ENCODE peak calls at places on chromosomes 2 and 18, in four cellular contexts. G is GM19239, O is cardiac muscle cell, Z is putamen. A is an unnamed sample.

GRCh38 chr18:50011813-50012445 is 183.0 kb downstream of the MYO5B start:
- DNase-seq in G (no peak), Z (no peak), O (no peak), A (no peak)

GRCh38 chr2:241417626-241418025 is 61.5 kb downstream of the FARP2 start:
- DNase-seq in Z (peak; percentile 47), O (no peak), G (no peak), A (no peak)

GRCh38 chr2:190979906-190980629 is 33.9 kb downstream of the STAT1 start:
- DNase-seq in Z (no peak), O (peak; percentile 79), G (no peak), A (no peak)

GRCh38 chr18:44778788-44779187 is 98.1 kb downstream of the SETBP1 start:
- DNase-seq in G (no peak), Z (no peak), O (no peak), A (no peak)

GRCh38 chr18:73824684-73825083 is 322.9 kb downstream of the FBXO15 start:
- DNase-seq in O (no peak), Z (no peak), G (no peak), A (no peak)

GRCh38 chr18:26482567-26482966 is 65.8 kb downstream of the KCTD1 start:
- DNase-seq in G (no peak), Z (no peak), O (no peak), A (no peak)

GRCh38 chr2:197786010-197786877 is 1.1 kb upstream of the BOLL start:
- DNase-seq in O (peak; percentile 40), G (peak; percentile 60), Z (no peak), A (no peak)

GRCh38 chr2:106843910-106844250 is 42.1 kb downstream of the ST6GAL2 start:
- DNase-seq in O (no peak), G (no peak), Z (no peak), A (no peak)

GRCh38 chr2:1489486-1489885 is 76.2 kb downstream of the TPO start:
- DNase-seq in Z (no peak), G (no peak), O (no peak), A (no peak)

GRCh38 chr18:74796928-74797576 is 199.4 kb downstream of the ZNF407 start:
- DNase-seq in O (peak; percentile 61), G (no peak), Z (peak; percentile 52), A (no peak)

GRCh38 chr2:196808281-196808680 is 874 bp downstream of the C2orf66 start:
- DNase-seq in Z (no peak), G (no peak), O (no peak), A (no peak)

GRCh38 chr2:7672027-7672684 is 754.9 kb downstream of the RNF144A start:
- DNase-seq in Z (no peak), G (peak; percentile 12), O (peak; percentile 30), A (no peak)

GRCh38 chr2:10133007-10133647 is 10.6 kb downstream of the RRM2 start:
- DNase-seq in Z (no peak), G (no peak), O (no peak), A (no peak)

GRCh38 chr18:8794133-8794986 is 89.0 kb downstream of the MTCL1 start:
- DNase-seq in G (no peak), Z (no peak), O (no peak), A (no peak)

GRCh38 chr2:127029652-127030051 is 77.3 kb downstream of the BIN1 start:
- DNase-seq in Z (no peak), G (no peak), O (no peak), A (no peak)

GRCh38 chr2:9135804-9136558 is 70.6 kb upstream of the ASAP2 start:
- DNase-seq in O (no peak), Z (no peak), G (no peak), A (no peak)

GRCh38 chr2:15939854-15940660 is at the start of gene MYCN:
- DNase-seq in O (peak; percentile 95), Z (peak; percentile 84), G (peak; percentile 19), A (no peak)

GRCh38 chr2:235098273-235098672 is 146.5 kb downstream of the SH3BP4 start:
- DNase-seq in Z (no peak), G (no peak), O (no peak), A (no peak)

GRCh38 chr18:46481048-46481846 is 175.8 kb downstream of the LOXHD1 start:
- DNase-seq in G (peak; percentile 44), Z (peak; percentile 8), O (peak; percentile 66), A (no peak)

GRCh38 chr2:20186078-20186854 is 38.7 kb downstream of the SDC1 start:
- DNase-seq in O (peak; percentile 36), G (no peak), Z (peak; percentile 8), A (no peak)

GRCh38 chr2:98569197-98569793 is 39.0 kb downstream of the COA5 start:
- DNase-seq in G (peak; percentile 62), Z (no peak), O (peak; percentile 40), A (no peak)

GRCh38 chr18:29181151-29181901 is 1004.4 kb upstream of the CDH2 start:
- DNase-seq in G (no peak), Z (no peak), O (no peak), A (no peak)

GRCh38 chr2:70922591-70923234 is 13.0 kb upstream of the ATP6V1B1 start:
- DNase-seq in Z (no peak), O (no peak), G (no peak), A (no peak)

GRCh38 chr18:24785019-24785418 is 324.6 kb downstream of the HRH4 start:
- DNase-seq in Z (no peak), O (no peak), G (no peak), A (no peak)

GRCh38 chr18:37553633-37554398 is 11.8 kb downstream of the CELF4 start:
- DNase-seq in Z (no peak), O (peak; percentile 60), G (no peak), A (no peak)

GRCh38 chr18:12872408-12872807 is 11.6 kb downstream of the PTPN2 start:
- DNase-seq in O (no peak), Z (no peak), G (no peak), A (no peak)

GRCh38 chr2:23469142-23469540 is 84.2 kb downstream of the KLHL29 start:
- DNase-seq in Z (no peak), G (no peak), O (no peak), A (no peak)

GRCh38 chr18:57422313-57422872 is 12.8 kb upstream of the ONECUT2 start:
- DNase-seq in Z (no peak), O (no peak), G (no peak), A (no peak)

GRCh38 chr18:6741290-6741689 is 11.8 kb downstream of the ARHGAP28 start:
- DNase-seq in Z (no peak), O (no peak), G (no peak), A (no peak)

A was measured in cortex of kidney.